ENCODE peak calls at places on chromosomes 5 and 9, in eight cellular contexts. T is IMR-90; Q is NCI-H524; E is hypothalamus; K is stimulated activated CD4-positive, alpha-beta T cell treated with anti-CD3 and anti-CD28 coated beads, Interleukin-2, amount 100 ng/mL, for 48 hours; A is foreskin keratinocyte; R is pancreas; D is NCI-H1105. B is an unnamed sample.

GRCh38 chr5:114310666-114311065 is 51.2 kb upstream of the KCNN2 start:
- DNase-seq in K (no peak), R (no peak), T (no peak), Q (no peak), D (no peak), A (no peak), E (no peak), B (no peak)

GRCh38 chr5:36079200-36079761 is 12.6 kb upstream of the UGT3A2 start:
- DNase-seq in R (peak), A (peak), T (peak), E (no peak), K (peak), D (peak), Q (peak), B (peak)

GRCh38 chr5:143030349-143030748 is 260.2 kb downstream of the ARHGAP26 start:
- DNase-seq in E (no peak), Q (no peak), K (no peak), T (no peak), A (no peak), D (no peak), R (no peak), B (no peak)

GRCh38 chr9:127793093-127793708 is 7.4 kb downstream of the CDK9 start:
- DNase-seq in E (no peak), R (no peak), T (peak), Q (peak), A (no peak), K (no peak), D (no peak), B (no peak)

GRCh38 chr9:88660611-88661010 is 125.6 kb downstream of the NXNL2 start:
- DNase-seq in K (no peak), E (no peak), D (no peak), T (peak), R (no peak), Q (peak), A (peak), B (peak)

GRCh38 chr9:35059438-35059837 is 13.0 kb downstream of the VCP start:
- DNase-seq in E (no peak), Q (no peak), A (no peak), D (no peak), T (no peak), R (no peak), K (no peak), B (no peak)

GRCh38 chr5:145835839-145836222 is 689 bp upstream of the PRELID2 start:
- DNase-seq in K (no peak), R (no peak), E (no peak), Q (peak), D (no peak), T (no peak), A (no peak), B (no peak)

GRCh38 chr5:142540774-142541466 is 145.0 kb downstream of the FGF1 start:
- DNase-seq in A (no peak), T (peak), R (no peak), D (no peak), Q (peak), E (no peak), K (no peak), B (no peak)

GRCh38 chr5:117590944-117591343 is 1016.3 kb upstream of the SEMA6A start:
- DNase-seq in E (no peak), R (no peak), T (peak), A (peak), Q (peak), D (no peak), K (no peak), B (no peak)

GRCh38 chr5:32029291-32029690 is 144.8 kb downstream of the GOLPH3 start:
- DNase-seq in K (no peak), E (no peak), T (peak), R (no peak), Q (no peak), A (no peak), D (no peak), B (no peak)

GRCh38 chr9:27471789-27472585 is 52.1 kb upstream of the IFNK start:
- DNase-seq in R (no peak), E (no peak), K (no peak), D (no peak), T (no peak), Q (peak), A (no peak), B (peak)

GRCh38 chr5:148391422-148391821 is 7.7 kb downstream of the FBXO38 start:
- DNase-seq in R (no peak), K (no peak), T (peak), D (no peak), A (no peak), Q (peak), E (no peak), B (no peak)

GRCh38 chr5:83312672-83313071 is 158.9 kb upstream of the VCAN start:
- DNase-seq in R (no peak), D (no peak), E (no peak), A (no peak), T (no peak), Q (no peak), K (no peak), B (no peak)

GRCh38 chr9:107755267-107755666 is 265.7 kb upstream of the KLF4 start:
- DNase-seq in D (no peak), K (no peak), R (peak), E (no peak), Q (no peak), A (peak), T (peak), B (peak)

GRCh38 chr5:64384761-64385160 is 121.1 kb upstream of the RGS7BP start:
- DNase-seq in K (no peak), D (no peak), A (peak), E (no peak), R (no peak), T (no peak), Q (peak), B (peak)

GRCh38 chr5:100761192-100761591 is 141.9 kb downstream of the ST8SIA4 start:
- DNase-seq in Q (no peak), R (no peak), A (peak), D (no peak), T (peak), E (no peak), K (no peak), B (no peak)

GRCh38 chr9:130290353-130291181 is 25.0 kb downstream of the HMCN2 start:
- DNase-seq in K (no peak), A (no peak), T (no peak), D (no peak), Q (no peak), E (no peak), R (no peak), B (no peak)

GRCh38 chr5:133680830-133681555 is 68.7 kb upstream of the FSTL4 start:
- DNase-seq in A (no peak), Q (peak), K (no peak), R (no peak), E (no peak), T (no peak), D (no peak), B (no peak)

GRCh38 chr5:107553063-107553676 is 117.6 kb downstream of the EFNA5 start:
- DNase-seq in E (no peak), T (peak), A (no peak), Q (no peak), K (no peak), R (no peak), D (no peak), B (peak)

GRCh38 chr9:4225291-4226119 is 74.4 kb downstream of the GLIS3 start:
- DNase-seq in R (no peak), E (no peak), D (no peak), A (peak), T (peak), K (no peak), Q (peak), B (peak)

GRCh38 chr5:82106806-82107205 is 135.0 kb downstream of the ATG10 start:
- DNase-seq in A (no peak), K (no peak), T (no peak), Q (no peak), R (no peak), D (no peak), E (no peak), B (no peak)

GRCh38 chr9:72462340-72462739 is 59.1 kb upstream of the TMC1 start:
- DNase-seq in A (no peak), T (peak), E (no peak), R (no peak), D (no peak), Q (no peak), K (no peak), B (no peak)

GRCh38 chr5:2167671-2168070 is 284.9 kb upstream of the IRX4 start:
- DNase-seq in T (no peak), Q (no peak), R (no peak), A (no peak), E (no peak), D (no peak), K (no peak), B (no peak)

GRCh38 chr9:15421532-15421931 is 1.1 kb upstream of the SNAPC3 start:
- DNase-seq in T (no peak), D (no peak), K (no peak), Q (no peak), R (no peak), A (no peak), E (no peak), B (no peak)

GRCh38 chr9:91572044-91572443 is 148.4 kb upstream of the NFIL3 start:
- DNase-seq in E (no peak), K (no peak), R (no peak), A (peak), D (no peak), Q (peak), T (peak), B (peak)

GRCh38 chr9:81596671-81597426 is 92.5 kb downstream of the TLE1 start:
- DNase-seq in A (no peak), T (no peak), R (no peak), Q (peak), E (no peak), K (no peak), D (no peak), B (no peak)

GRCh38 chr9:129305246-129305645 is 127.2 kb upstream of the IER5L start:
- DNase-seq in A (no peak), E (no peak), T (no peak), K (no peak), R (no peak), Q (no peak), D (no peak), B (no peak)

GRCh38 chr9:116115731-116116353 is 37.7 kb upstream of the PAPPA start:
- DNase-seq in D (no peak), T (peak), R (no peak), Q (no peak), K (no peak), E (no peak), A (no peak), B (no peak)

GRCh38 chr5:53239301-53239990 is 129.9 kb upstream of the MOCS2 start:
- DNase-seq in R (no peak), Q (no peak), D (no peak), K (no peak), A (no peak), E (no peak), T (peak), B (no peak)

GRCh38 chr9:135167356-135167755 is 79.9 kb downstream of the OLFM1 start:
- DNase-seq in K (no peak), A (no peak), D (no peak), R (no peak), E (no peak), T (no peak), Q (no peak), B (no peak)

GRCh38 chr5:151449288-151449687 is 1.9 kb downstream of the SLC36A1 start:
- DNase-seq in T (no peak), A (no peak), Q (peak), D (no peak), E (no peak), R (no peak), K (no peak), B (no peak)

GRCh38 chr9:37426846-37427245 is 4.3 kb downstream of the GRHPR start:
- DNase-seq in A (no peak), T (no peak), D (no peak), R (no peak), E (no peak), K (no peak), Q (no peak), B (no peak)

GRCh38 chr5:161548472-161549094 is 2.1 kb upstream of the GABRB2 start:
- DNase-seq in K (no peak), D (no peak), T (no peak), A (no peak), E (no peak), R (peak), Q (peak), B (no peak)

GRCh38 chr5:160438316-160439204 is 16.9 kb downstream of the PTTG1 start:
- DNase-seq in D (peak), Q (peak), E (peak), T (peak), A (peak), K (peak), R (peak), B (peak)

GRCh38 chr9:113316032-113316431 is 12.9 kb upstream of the RNF183 start:
- DNase-seq in E (no peak), T (no peak), Q (no peak), A (no peak), R (no peak), K (no peak), D (no peak), B (no peak)

GRCh38 chr5:133924221-133924920 is 44.1 kb downstream of the C5orf15 start:
- DNase-seq in A (no peak), Q (peak), T (no peak), E (no peak), D (no peak), K (no peak), R (no peak), B (no peak)

GRCh38 chr5:127111112-127111511 is 37.8 kb upstream of the C5orf63 start:
- DNase-seq in T (no peak), A (no peak), K (no peak), Q (no peak), E (no peak), R (no peak), D (no peak), B (no peak)

GRCh38 chr5:21646469-21646868 is 1206.7 kb downstream of the CDH12 start:
- DNase-seq in R (no peak), D (no peak), Q (no peak), T (peak), E (no peak), A (peak), K (no peak), B (peak)

GRCh38 chr5:177503351-177504085 is 6.1 kb downstream of the DOK3 start:
- DNase-seq in T (no peak), D (no peak), R (no peak), E (no peak), Q (no peak), K (no peak), A (no peak), B (no peak)

GRCh38 chr5:3481175-3481574 is 114.5 kb upstream of the IRX1 start:
- DNase-seq in R (no peak), Q (no peak), K (no peak), T (no peak), E (no peak), A (no peak), D (no peak), B (no peak)